ENCODE peak calls at places on chromosome 3, in four cellular contexts. One of them, this sample, is unnamed.

GRCh38 chr3:66407281-66408218 is 93.3 kb downstream of the LRIG1 start:
- DNase-seq in cardiac muscle cell: peak; percentile 58
- DNase-seq in fibroblast of lung: peak; percentile 37
- DNase-seq in breast epithelium: peak; percentile 39
- DNase-seq in this sample: peak; percentile 64

GRCh38 chr3:15636028-15636709 is 34.6 kb downstream of the BTD start:
- DNase-seq in cardiac muscle cell: no peak
- DNase-seq in fibroblast of lung: peak; percentile 97
- DNase-seq in breast epithelium: no peak
- DNase-seq in this sample: peak; percentile 97

GRCh38 chr3:82087958-82088357 is 326.5 kb upstream of the GBE1 start:
- DNase-seq in cardiac muscle cell: no peak
- DNase-seq in fibroblast of lung: peak; percentile 91
- DNase-seq in breast epithelium: no peak
- DNase-seq in this sample: peak; percentile 93

GRCh38 chr3:54965746-54966145 is 37.9 kb upstream of the LRTM1 start:
- DNase-seq in cardiac muscle cell: no peak
- DNase-seq in fibroblast of lung: peak; percentile 98
- DNase-seq in breast epithelium: no peak
- DNase-seq in this sample: peak; percentile 30

GRCh38 chr3:117520582-117520981 is 811.0 kb downstream of the TUSC7 start:
- DNase-seq in cardiac muscle cell: no peak
- DNase-seq in fibroblast of lung: no peak
- DNase-seq in breast epithelium: no peak
- DNase-seq in this sample: no peak

GRCh38 chr3:43091481-43091880 is 14.4 kb downstream of the POMGNT2 start:
- DNase-seq in cardiac muscle cell: no peak
- DNase-seq in fibroblast of lung: no peak
- DNase-seq in breast epithelium: no peak
- DNase-seq in this sample: no peak

GRCh38 chr3:99648091-99648490 is 9.7 kb downstream of the COL8A1 start:
- DNase-seq in cardiac muscle cell: no peak
- DNase-seq in fibroblast of lung: peak; percentile 69
- DNase-seq in breast epithelium: no peak
- DNase-seq in this sample: peak; percentile 80

GRCh38 chr3:189167027-189167766 is 4.6 kb upstream of the TPRG1 start:
- DNase-seq in cardiac muscle cell: no peak
- DNase-seq in fibroblast of lung: no peak
- DNase-seq in breast epithelium: no peak
- DNase-seq in this sample: no peak

GRCh38 chr3:56131976-56132590 is 336.2 kb downstream of the ERC2 start:
- DNase-seq in cardiac muscle cell: no peak
- DNase-seq in fibroblast of lung: peak; percentile 96
- DNase-seq in breast epithelium: no peak
- DNase-seq in this sample: peak; percentile 96

GRCh38 chr3:60972599-60972998 is 278.7 kb downstream of the FHIT start:
- DNase-seq in cardiac muscle cell: no peak
- DNase-seq in fibroblast of lung: no peak
- DNase-seq in breast epithelium: no peak
- DNase-seq in this sample: no peak

GRCh38 chr3:58776231-58776630 is 109.7 kb upstream of the FAM3D start:
- DNase-seq in cardiac muscle cell: no peak
- DNase-seq in fibroblast of lung: no peak
- DNase-seq in breast epithelium: no peak
- DNase-seq in this sample: no peak
- TF ChIP-seq CTCF in cardiac muscle cell: no peak
- TF ChIP-seq CTCF in fibroblast of lung: no peak
- TF ChIP-seq CTCF in breast epithelium: no peak
- TF ChIP-seq CTCF in this sample: no peak

DNA sequence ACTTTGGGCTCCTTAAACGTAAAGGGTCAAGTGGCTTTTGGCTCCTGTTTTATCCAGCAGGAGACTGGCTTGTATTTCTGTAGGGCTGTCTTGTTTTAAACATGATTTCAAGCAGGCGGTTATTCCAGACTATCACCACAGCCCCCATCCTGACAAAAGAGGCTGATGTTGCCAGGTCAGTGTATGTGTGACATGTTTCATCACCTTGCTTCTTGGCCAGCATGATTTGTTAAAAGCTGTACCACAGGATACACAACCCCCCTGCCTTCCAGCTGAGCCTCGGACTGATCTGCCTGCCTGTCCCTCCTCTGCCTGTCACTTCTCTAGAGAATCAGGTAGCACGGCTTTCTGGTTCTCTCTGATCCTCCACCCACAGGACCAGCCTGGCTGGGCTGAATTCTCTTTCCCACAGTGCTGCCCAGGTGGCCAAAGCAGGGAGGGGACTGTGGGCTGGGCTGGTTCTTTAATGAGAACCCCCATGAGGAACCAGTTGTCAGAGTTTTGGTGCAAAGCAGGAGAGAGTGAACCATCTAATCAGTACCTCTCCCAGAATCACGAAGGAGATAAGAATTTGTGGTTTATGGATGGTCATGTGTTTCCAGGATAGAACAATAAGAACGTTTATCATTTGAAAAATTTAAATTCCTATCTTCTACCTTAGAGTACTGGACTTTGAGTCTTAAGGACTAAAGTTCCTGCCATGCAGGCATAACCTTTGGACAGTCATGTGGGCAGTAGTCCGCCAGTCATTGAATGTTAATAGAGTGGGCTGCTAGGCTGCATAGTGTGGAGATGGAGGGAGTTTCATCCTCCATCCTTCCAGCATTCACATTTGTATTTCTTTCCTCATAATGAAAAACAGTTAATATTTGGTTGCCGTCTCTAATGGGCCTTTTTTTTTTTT is 8.8 kb downstream of the ABHD6 start:
- DNase-seq in cardiac muscle cell: peak; percentile 92
- DNase-seq in fibroblast of lung: no peak
- DNase-seq in breast epithelium: no peak
- DNase-seq in this sample: no peak
- H3K4me3 ChIP-seq in cardiac muscle cell: no peak overlapping the region
- H3K4me3 ChIP-seq in fibroblast of lung: no peak overlapping the region
- H3K4me3 ChIP-seq in breast epithelium: no peak overlapping the region
- H3K4me3 ChIP-seq in this sample: no peak overlapping the region

GRCh38 chr3:163043074-163043473 is 1546.5 kb downstream of the OTOL1 start:
- DNase-seq in cardiac muscle cell: no peak
- DNase-seq in fibroblast of lung: no peak
- DNase-seq in breast epithelium: no peak
- DNase-seq in this sample: peak; percentile 45
- TF ChIP-seq CTCF in cardiac muscle cell: peak; percentile 38
- TF ChIP-seq CTCF in fibroblast of lung: peak; percentile 11
- TF ChIP-seq CTCF in breast epithelium: peak; percentile 8
- TF ChIP-seq CTCF in this sample: peak; percentile 55

GRCh38 chr3:51708216-51708845 is 1.5 kb downstream of the GRM2 start:
- DNase-seq in cardiac muscle cell: no peak
- DNase-seq in fibroblast of lung: no peak
- DNase-seq in breast epithelium: no peak
- DNase-seq in this sample: no peak

GRCh38 chr3:51709004-51709420 is 2.1 kb downstream of the GRM2 start:
- DNase-seq in cardiac muscle cell: no peak
- DNase-seq in fibroblast of lung: no peak
- DNase-seq in breast epithelium: no peak
- DNase-seq in this sample: no peak

GRCh38 chr3:51710631-51711351 is 3.9 kb downstream of the GRM2 start:
- DNase-seq in cardiac muscle cell: peak; percentile 29
- DNase-seq in fibroblast of lung: no peak
- DNase-seq in breast epithelium: no peak
- DNase-seq in this sample: no peak

GRCh38 chr3:51711352-51712019 is 4.6 kb downstream of the GRM2 start:
- DNase-seq in cardiac muscle cell: no peak
- DNase-seq in fibroblast of lung: no peak
- DNase-seq in breast epithelium: no peak
- DNase-seq in this sample: no peak

DNA sequence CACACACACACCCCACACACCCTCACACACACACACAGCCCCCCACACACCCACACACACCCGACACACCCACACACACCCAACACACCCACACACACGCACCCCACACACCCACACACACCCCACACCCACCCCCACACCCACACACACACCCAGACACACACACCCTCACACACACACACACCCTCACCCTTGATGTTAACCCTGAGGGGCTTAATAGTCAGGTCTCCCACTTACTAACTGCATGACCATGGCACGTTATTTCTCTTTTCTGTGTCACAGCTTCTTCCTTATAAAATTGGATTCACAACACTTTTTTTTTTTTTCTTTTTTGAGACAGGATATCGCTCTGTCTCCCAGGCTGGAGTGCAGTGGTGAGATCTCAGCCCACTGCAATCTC is 2.8 kb downstream of the GRM2 start:
- DNase-seq in cardiac muscle cell: no peak
- DNase-seq in fibroblast of lung: no peak
- DNase-seq in breast epithelium: no peak
- DNase-seq in this sample: no peak
- H3K4me3 ChIP-seq in cardiac muscle cell: no peak overlapping the region
- H3K4me3 ChIP-seq in fibroblast of lung: no peak overlapping the region
- H3K4me3 ChIP-seq in breast epithelium: no peak overlapping the region
- H3K4me3 ChIP-seq in this sample: no peak overlapping the region

GRCh38 chr3:104598848-104599501 is 767.7 kb upstream of the ALCAM start:
- DNase-seq in cardiac muscle cell: no peak
- DNase-seq in fibroblast of lung: no peak
- DNase-seq in breast epithelium: no peak
- DNase-seq in this sample: no peak

GRCh38 chr3:104594491-104594890 is 772.2 kb upstream of the ALCAM start:
- DNase-seq in cardiac muscle cell: no peak
- DNase-seq in fibroblast of lung: no peak
- DNase-seq in breast epithelium: no peak
- DNase-seq in this sample: no peak

GRCh38 chr3:104596054-104596453 is 770.7 kb upstream of the ALCAM start:
- DNase-seq in cardiac muscle cell: no peak
- DNase-seq in fibroblast of lung: no peak
- DNase-seq in breast epithelium: no peak
- DNase-seq in this sample: no peak

DNA sequence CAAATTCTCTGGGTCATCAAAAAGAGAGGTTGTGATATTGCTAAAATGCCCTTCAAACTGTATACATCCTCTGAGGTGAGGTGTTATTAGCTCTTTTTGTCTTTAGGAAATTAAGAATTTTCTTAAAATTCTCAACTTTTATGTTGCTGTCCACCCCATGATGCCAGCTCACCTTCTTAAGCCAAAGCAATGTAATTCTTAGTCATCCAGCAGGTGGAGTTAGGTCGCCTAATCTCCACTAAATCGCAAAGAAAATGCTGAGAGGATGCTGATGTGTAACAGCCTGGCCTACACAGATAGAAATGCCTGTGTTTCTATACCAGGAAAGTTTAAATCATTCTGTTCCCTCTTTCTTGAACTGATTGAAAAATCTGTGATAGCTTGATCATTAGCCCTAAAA is 770.2 kb upstream of the ALCAM start:
- DNase-seq in cardiac muscle cell: peak; percentile 52
- DNase-seq in fibroblast of lung: peak; percentile 61
- DNase-seq in breast epithelium: no peak
- DNase-seq in this sample: peak; percentile 71
- TF ChIP-seq CTCF in cardiac muscle cell: peak; percentile 48
- TF ChIP-seq CTCF in fibroblast of lung: peak; percentile 48
- TF ChIP-seq CTCF in breast epithelium: peak; percentile 48
- TF ChIP-seq CTCF in this sample: peak; percentile 43

GRCh38 chr3:108219336-108219735 is 2.9 kb downstream of the IFT57 start:
- DNase-seq in cardiac muscle cell: no peak
- DNase-seq in fibroblast of lung: no peak
- DNase-seq in breast epithelium: no peak
- DNase-seq in this sample: no peak
- H3K4me3 ChIP-seq in cardiac muscle cell: no peak overlapping the region
- H3K4me3 ChIP-seq in fibroblast of lung: peak overlapping the region; percentile 12
- H3K4me3 ChIP-seq in breast epithelium: no peak overlapping the region
- H3K4me3 ChIP-seq in this sample: no peak overlapping the region

DNA sequence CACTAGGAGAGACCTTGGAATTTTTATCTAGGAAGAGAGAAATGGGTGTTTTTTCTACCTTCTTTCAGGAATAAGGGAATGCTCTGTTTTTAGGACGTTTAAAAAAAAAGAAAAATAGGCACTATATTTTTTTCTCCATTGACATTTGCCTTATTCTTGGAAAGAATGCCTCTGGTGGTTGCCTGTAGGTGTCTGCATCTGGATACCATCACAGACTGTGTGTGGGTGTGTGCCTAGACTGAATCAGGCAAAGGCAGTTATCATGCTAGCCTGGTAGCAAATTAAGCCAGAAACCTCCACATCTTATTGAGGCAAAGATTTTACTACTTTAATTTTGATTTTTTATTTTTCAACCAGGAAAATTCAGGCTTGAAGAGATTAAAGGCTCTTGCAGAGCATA is 513.6 kb upstream of the KCNMB2 start:
- DNase-seq in cardiac muscle cell: no peak
- DNase-seq in fibroblast of lung: peak; percentile 38
- DNase-seq in breast epithelium: no peak
- DNase-seq in this sample: no peak
- TF ChIP-seq CTCF in cardiac muscle cell: no peak
- TF ChIP-seq CTCF in fibroblast of lung: no peak
- TF ChIP-seq CTCF in breast epithelium: no peak
- TF ChIP-seq CTCF in this sample: no peak

DNA sequence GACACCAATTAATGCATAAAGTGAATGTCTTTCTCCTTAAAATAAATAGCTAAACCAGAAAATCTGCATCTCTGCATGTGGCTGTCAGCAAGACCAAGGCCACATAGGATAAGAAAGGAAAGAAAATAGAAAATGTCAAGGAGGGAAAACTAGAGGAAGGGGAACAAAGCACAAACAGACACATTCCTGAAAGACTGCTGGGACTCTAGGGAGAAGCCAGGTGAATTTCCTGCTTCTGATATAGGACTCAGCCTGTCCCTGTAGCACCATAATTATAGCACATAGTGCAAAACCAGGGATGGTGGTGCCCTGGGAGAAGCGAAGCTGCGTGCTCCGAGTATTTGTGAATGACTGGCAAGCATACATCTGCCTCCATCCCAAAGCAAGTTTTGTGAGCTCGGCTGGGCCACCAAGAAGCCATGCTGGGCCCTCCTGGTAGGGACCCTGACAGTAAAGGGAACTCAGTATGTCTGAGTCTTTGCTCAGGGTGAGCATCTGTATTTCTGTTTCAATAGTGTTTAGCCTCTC is 14.2 kb downstream of the FSTL1 start:
- DNase-seq in cardiac muscle cell: no peak
- DNase-seq in fibroblast of lung: no peak
- DNase-seq in breast epithelium: no peak
- DNase-seq in this sample: no peak
- H3K4me3 ChIP-seq in cardiac muscle cell: no peak overlapping the region
- H3K4me3 ChIP-seq in fibroblast of lung: no peak overlapping the region
- H3K4me3 ChIP-seq in breast epithelium: no peak overlapping the region
- H3K4me3 ChIP-seq in this sample: no peak overlapping the region